ENCODE peak calls at places on chromosome 5, in seven cellular contexts. One of them, this sample, is unnamed.

GRCh38 chr5:36777105-36777757 is 99.3 kb upstream of the NIPBL start:
- DNase-seq in H9: peak
- DNase-seq in neuronal stem cell: peak
- DNase-seq in H1: no peak
- DNase-seq in trophoblast cell: no peak
- DNase-seq in mesendoderm: peak
- DNase-seq in IMR-90: peak
- DNase-seq in this sample: peak

GRCh38 chr5:170484459-170484831 is 19.4 kb upstream of the KCNIP1 start:
- DNase-seq in H9: no peak
- DNase-seq in neuronal stem cell: no peak
- DNase-seq in H1: no peak
- DNase-seq in trophoblast cell: no peak
- DNase-seq in mesendoderm: no peak
- DNase-seq in IMR-90: no peak
- DNase-seq in this sample: no peak

GRCh38 chr5:127940854-127941253 is 142.7 kb upstream of the SLC12A2 start:
- DNase-seq in H9: no peak
- DNase-seq in neuronal stem cell: no peak
- DNase-seq in H1: no peak
- DNase-seq in trophoblast cell: no peak
- DNase-seq in mesendoderm: no peak
- DNase-seq in IMR-90: no peak
- DNase-seq in this sample: no peak

GRCh38 chr5:150105898-150106615 is 19.7 kb upstream of the CSF1R start:
- DNase-seq in H9: no peak
- DNase-seq in neuronal stem cell: no peak
- DNase-seq in H1: no peak
- DNase-seq in trophoblast cell: no peak
- DNase-seq in mesendoderm: no peak
- DNase-seq in IMR-90: no peak
- DNase-seq in this sample: no peak

GRCh38 chr5:42547146-42547545 is 123.9 kb downstream of the GHR start:
- DNase-seq in H9: no peak
- DNase-seq in neuronal stem cell: no peak
- DNase-seq in H1: no peak
- DNase-seq in trophoblast cell: no peak
- DNase-seq in mesendoderm: no peak
- DNase-seq in IMR-90: peak
- DNase-seq in this sample: peak

GRCh38 chr5:30930736-30931135 is 262.8 kb upstream of the CDH6 start:
- DNase-seq in H9: no peak
- DNase-seq in neuronal stem cell: no peak
- DNase-seq in H1: no peak
- DNase-seq in trophoblast cell: no peak
- DNase-seq in mesendoderm: no peak
- DNase-seq in IMR-90: peak
- DNase-seq in this sample: no peak

GRCh38 chr5:7261049-7261448 is 134.9 kb upstream of the ADCY2 start:
- DNase-seq in H9: peak
- DNase-seq in neuronal stem cell: peak
- DNase-seq in H1: no peak
- DNase-seq in trophoblast cell: peak
- DNase-seq in mesendoderm: peak
- DNase-seq in IMR-90: no peak
- DNase-seq in this sample: peak

GRCh38 chr5:177403826-177404640 is 3.6 kb upstream of the PFN3 start:
- DNase-seq in H9: peak
- DNase-seq in neuronal stem cell: peak
- DNase-seq in H1: peak
- DNase-seq in trophoblast cell: peak
- DNase-seq in mesendoderm: peak
- DNase-seq in IMR-90: peak
- DNase-seq in this sample: peak

GRCh38 chr5:74540582-74540981 is 99.9 kb downstream of the ENC1 start:
- DNase-seq in H9: no peak
- DNase-seq in neuronal stem cell: no peak
- DNase-seq in H1: no peak
- DNase-seq in trophoblast cell: no peak
- DNase-seq in mesendoderm: peak
- DNase-seq in IMR-90: no peak
- DNase-seq in this sample: peak

GRCh38 chr5:123454236-123454911 is 31.2 kb upstream of the CEP120 start:
- DNase-seq in H9: no peak
- DNase-seq in neuronal stem cell: no peak
- DNase-seq in H1: no peak
- DNase-seq in trophoblast cell: no peak
- DNase-seq in mesendoderm: no peak
- DNase-seq in IMR-90: peak
- DNase-seq in this sample: peak

GRCh38 chr5:14429102-14429501 is 152.5 kb upstream of the OTULINL start:
- DNase-seq in H9: no peak
- DNase-seq in neuronal stem cell: no peak
- DNase-seq in H1: no peak
- DNase-seq in trophoblast cell: no peak
- DNase-seq in mesendoderm: no peak
- DNase-seq in IMR-90: no peak
- DNase-seq in this sample: no peak

GRCh38 chr5:142508630-142509425 is 177.1 kb downstream of the FGF1 start:
- DNase-seq in H9: no peak
- DNase-seq in neuronal stem cell: no peak
- DNase-seq in H1: no peak
- DNase-seq in trophoblast cell: no peak
- DNase-seq in mesendoderm: peak
- DNase-seq in IMR-90: no peak
- DNase-seq in this sample: no peak

GRCh38 chr5:142506756-142507155 is 179.1 kb downstream of the FGF1 start:
- DNase-seq in H9: no peak
- DNase-seq in neuronal stem cell: no peak
- DNase-seq in H1: no peak
- DNase-seq in trophoblast cell: no peak
- DNase-seq in mesendoderm: no peak
- DNase-seq in IMR-90: no peak
- DNase-seq in this sample: no peak

GRCh38 chr5:142508027-142508426 is 177.9 kb downstream of the FGF1 start:
- DNase-seq in H9: no peak
- DNase-seq in neuronal stem cell: no peak
- DNase-seq in H1: no peak
- DNase-seq in trophoblast cell: no peak
- DNase-seq in mesendoderm: no peak
- DNase-seq in IMR-90: no peak
- DNase-seq in this sample: no peak

GRCh38 chr5:142506046-142506445 is 179.8 kb downstream of the FGF1 start:
- DNase-seq in H9: no peak
- DNase-seq in neuronal stem cell: no peak
- DNase-seq in H1: no peak
- DNase-seq in trophoblast cell: no peak
- DNase-seq in mesendoderm: no peak
- DNase-seq in IMR-90: peak
- DNase-seq in this sample: no peak

DNA sequence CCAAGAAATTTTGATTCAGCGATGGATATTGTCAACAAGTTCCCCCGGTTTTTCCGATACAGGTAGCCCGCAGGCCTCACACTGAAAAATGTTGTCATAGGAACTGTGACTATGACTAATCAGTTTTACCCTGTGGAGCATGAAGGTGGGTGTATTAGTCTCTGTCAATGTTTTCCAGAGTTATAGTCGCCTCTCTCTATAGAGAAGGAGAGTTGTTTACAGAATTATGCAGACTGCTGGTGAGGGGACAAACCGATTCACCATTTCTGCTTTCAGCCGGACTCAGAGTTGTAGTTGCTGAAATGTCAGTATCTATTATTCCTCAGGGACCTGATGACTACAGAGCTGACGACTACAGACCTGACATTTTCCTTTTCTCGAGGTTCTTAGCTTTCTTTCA is 178.4 kb downstream of the FGF1 start:
- DNase-seq in H9: no peak
- DNase-seq in neuronal stem cell: no peak
- DNase-seq in H1: no peak
- DNase-seq in trophoblast cell: peak
- DNase-seq in mesendoderm: no peak
- DNase-seq in IMR-90: no peak
- DNase-seq in this sample: no peak
- H3K4ac ChIP-seq in H9: no peak
- H3K4ac ChIP-seq in neuronal stem cell: no peak
- H3K4ac ChIP-seq in H1: no peak
- H3K4ac ChIP-seq in trophoblast cell: no peak
- H3K4ac ChIP-seq in mesendoderm: no peak
- H3K4ac ChIP-seq in IMR-90: no peak
- H3K4ac ChIP-seq in this sample: no peak

GRCh38 chr5:134018986-134019316 is 14.2 kb upstream of the VDAC1 start:
- DNase-seq in H9: no peak
- DNase-seq in neuronal stem cell: no peak
- DNase-seq in H1: no peak
- DNase-seq in trophoblast cell: no peak
- DNase-seq in mesendoderm: no peak
- DNase-seq in IMR-90: no peak
- DNase-seq in this sample: no peak
- H3K4ac ChIP-seq in H9: no peak
- H3K4ac ChIP-seq in neuronal stem cell: no peak
- H3K4ac ChIP-seq in H1: no peak
- H3K4ac ChIP-seq in trophoblast cell: no peak
- H3K4ac ChIP-seq in mesendoderm: no peak
- H3K4ac ChIP-seq in IMR-90: no peak
- H3K4ac ChIP-seq in this sample: no peak

GRCh38 chr5:65555266-65555665 is 7.7 kb downstream of the CENPK start:
- DNase-seq in H9: no peak
- DNase-seq in neuronal stem cell: no peak
- DNase-seq in H1: no peak
- DNase-seq in trophoblast cell: no peak
- DNase-seq in mesendoderm: no peak
- DNase-seq in IMR-90: peak
- DNase-seq in this sample: peak

GRCh38 chr5:65553941-65554340 is 9.0 kb downstream of the CENPK start:
- DNase-seq in H9: no peak
- DNase-seq in neuronal stem cell: no peak
- DNase-seq in H1: no peak
- DNase-seq in trophoblast cell: no peak
- DNase-seq in mesendoderm: no peak
- DNase-seq in IMR-90: no peak
- DNase-seq in this sample: no peak

GRCh38 chr5:65556181-65556580 is 6.8 kb downstream of the CENPK start:
- DNase-seq in H9: no peak
- DNase-seq in neuronal stem cell: no peak
- DNase-seq in H1: no peak
- DNase-seq in trophoblast cell: no peak
- DNase-seq in mesendoderm: no peak
- DNase-seq in IMR-90: no peak
- DNase-seq in this sample: no peak

GRCh38 chr5:65556718-65557117 is 6.2 kb downstream of the CENPK start:
- DNase-seq in H9: no peak
- DNase-seq in neuronal stem cell: no peak
- DNase-seq in H1: no peak
- DNase-seq in trophoblast cell: peak
- DNase-seq in mesendoderm: no peak
- DNase-seq in IMR-90: no peak
- DNase-seq in this sample: no peak
- H3K4ac ChIP-seq in H9: no peak
- H3K4ac ChIP-seq in neuronal stem cell: no peak
- H3K4ac ChIP-seq in H1: no peak
- H3K4ac ChIP-seq in trophoblast cell: no peak
- H3K4ac ChIP-seq in mesendoderm: no peak
- H3K4ac ChIP-seq in IMR-90: no peak
- H3K4ac ChIP-seq in this sample: no peak

DNA sequence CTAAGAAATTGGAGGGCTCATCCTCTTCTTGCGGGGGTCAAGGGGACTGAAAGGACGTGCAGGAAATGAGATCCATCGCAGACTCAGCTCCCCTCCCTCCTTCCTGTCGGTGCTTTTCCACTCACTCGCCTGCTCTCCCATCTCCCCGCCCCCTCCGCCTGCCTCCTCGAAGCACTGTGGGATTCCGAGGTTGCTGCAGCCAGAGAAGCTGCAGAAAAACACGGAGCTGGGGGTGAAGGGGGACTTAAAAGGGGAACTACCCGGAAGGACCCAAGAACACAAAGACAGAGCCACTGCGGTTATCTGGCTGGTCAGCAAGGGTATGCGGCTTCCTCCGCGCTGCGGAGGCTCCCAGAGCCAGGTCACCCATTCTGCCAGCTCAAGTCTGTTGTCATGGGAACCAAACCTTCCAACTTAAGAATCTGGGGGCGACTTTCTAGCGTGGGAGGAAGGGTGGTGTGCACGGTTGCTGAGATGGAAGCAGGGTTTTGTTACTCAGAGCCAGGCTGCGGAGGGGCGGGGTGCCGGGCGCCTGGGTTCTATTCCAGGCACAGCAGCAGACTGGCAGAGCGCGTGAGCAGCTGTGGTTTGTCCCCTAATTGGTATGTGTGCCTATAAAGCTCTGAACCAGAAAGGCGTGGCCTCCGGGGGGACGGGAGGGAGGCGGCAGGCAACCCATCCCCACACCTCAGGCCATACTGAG is 24.9 kb downstream of the PCDHGC5 start:
- DNase-seq in H9: peak
- DNase-seq in neuronal stem cell: peak
- DNase-seq in H1: peak
- DNase-seq in trophoblast cell: peak
- DNase-seq in mesendoderm: peak
- DNase-seq in IMR-90: peak
- DNase-seq in this sample: peak
- H3K4ac ChIP-seq in H9: no peak
- H3K4ac ChIP-seq in neuronal stem cell: no peak
- H3K4ac ChIP-seq in H1: no peak
- H3K4ac ChIP-seq in trophoblast cell: peak
- H3K4ac ChIP-seq in mesendoderm: peak
- H3K4ac ChIP-seq in IMR-90: peak
- H3K4ac ChIP-seq in this sample: peak

GRCh38 chr5:83864652-83865051 is 144.0 kb upstream of the HAPLN1 start:
- DNase-seq in H9: no peak
- DNase-seq in neuronal stem cell: no peak
- DNase-seq in H1: no peak
- DNase-seq in trophoblast cell: no peak
- DNase-seq in mesendoderm: no peak
- DNase-seq in IMR-90: no peak
- DNase-seq in this sample: no peak
- H3K4ac ChIP-seq in H9: no peak
- H3K4ac ChIP-seq in neuronal stem cell: no peak
- H3K4ac ChIP-seq in H1: no peak
- H3K4ac ChIP-seq in trophoblast cell: no peak
- H3K4ac ChIP-seq in mesendoderm: no peak
- H3K4ac ChIP-seq in IMR-90: no peak
- H3K4ac ChIP-seq in this sample: no peak

GRCh38 chr5:111863801-111864200 is 106.8 kb upstream of the NREP start:
- DNase-seq in H9: no peak
- DNase-seq in neuronal stem cell: no peak
- DNase-seq in H1: no peak
- DNase-seq in trophoblast cell: no peak
- DNase-seq in mesendoderm: no peak
- DNase-seq in IMR-90: peak
- DNase-seq in this sample: no peak
- H3K4ac ChIP-seq in H9: no peak
- H3K4ac ChIP-seq in neuronal stem cell: no peak
- H3K4ac ChIP-seq in H1: no peak
- H3K4ac ChIP-seq in trophoblast cell: no peak
- H3K4ac ChIP-seq in mesendoderm: no peak
- H3K4ac ChIP-seq in IMR-90: no peak
- H3K4ac ChIP-seq in this sample: no peak

GRCh38 chr5:67090593-67090992 is 106.0 kb downstream of the CD180 start:
- DNase-seq in H9: no peak
- DNase-seq in neuronal stem cell: no peak
- DNase-seq in H1: no peak
- DNase-seq in trophoblast cell: no peak
- DNase-seq in mesendoderm: no peak
- DNase-seq in IMR-90: no peak
- DNase-seq in this sample: no peak
- H3K4ac ChIP-seq in H9: no peak
- H3K4ac ChIP-seq in neuronal stem cell: no peak
- H3K4ac ChIP-seq in H1: no peak
- H3K4ac ChIP-seq in trophoblast cell: no peak
- H3K4ac ChIP-seq in mesendoderm: no peak
- H3K4ac ChIP-seq in IMR-90: no peak
- H3K4ac ChIP-seq in this sample: no peak